ENCODE peak calls at places on chromosome 21, in ten cellular contexts. R is HFF-Myc; M is HTR-8/SVneo; Y is colonic mucosa; Q is COR-L47; W is aorta; C is LoVo; P is effector memory CD4-positive, alpha-beta T cell; A is Daoy; E is mesothelial cell of epicardium. X is an unnamed sample.

GRCh38 chr21:46221664-46222435 is 6.7 kb downstream of the LSS start:
- DNase-seq in P (no peak), E (no peak), M (no peak), W (no peak), C (no peak), Y (no peak), Q (no peak), A (no peak), R (no peak), X (peak; percentile 7)

GRCh38 chr21:35940074-35940927 is 120.0 kb downstream of the SETD4 start:
- DNase-seq in W (peak; percentile 59), M (peak; percentile 48), R (no peak), E (no peak), Y (peak; percentile 29), A (peak; percentile 78), Q (peak; percentile 70), C (peak; percentile 65), P (no peak), X (peak; percentile 72)

GRCh38 chr21:45072963-45073300 is 1.4 kb upstream of the ADARB1 start:
- DNase-seq in A (no peak), M (no peak), E (no peak), Q (no peak), C (no peak), W (peak; percentile 41), P (no peak), Y (no peak), R (no peak), X (no peak)

GRCh38 chr21:46027855-46028493 is 46.4 kb downstream of the COL6A1 start:
- DNase-seq in Y (no peak), W (no peak), M (no peak), R (no peak), A (no peak), P (no peak), Q (no peak), C (no peak), E (no peak), X (peak; percentile 59)

GRCh38 chr21:41750532-41751151 is 16.2 kb downstream of the RIPK4 start:
- DNase-seq in R (no peak), A (peak; percentile 90), C (no peak), P (no peak), W (peak; percentile 42), Q (no peak), Y (no peak), E (no peak), M (no peak), X (no peak)

GRCh38 chr21:34197561-34197960 is 124.2 kb downstream of the MRPS6 start:
- DNase-seq in P (no peak), M (no peak), C (no peak), Q (no peak), E (no peak), A (no peak), R (no peak), Y (no peak), W (no peak), X (no peak)

GRCh38 chr21:26715878-26716506 is 129.2 kb downstream of the ADAMTS1 start:
- DNase-seq in M (peak; percentile 65), C (peak; percentile 18), E (peak; percentile 52), R (peak; percentile 16), Y (peak; percentile 41), P (no peak), Q (peak; percentile 51), A (peak; percentile 32), W (no peak), X (peak; percentile 76)

GRCh38 chr21:38769253-38769780 is 36.4 kb upstream of the ETS2 start:
- DNase-seq in C (no peak), W (peak; percentile 65), A (peak; percentile 79), Y (no peak), M (no peak), P (no peak), R (no peak), Q (no peak), E (no peak), X (no peak)

GRCh38 chr21:44331209-44331608 is 8.0 kb downstream of the CFAP410 start:
- DNase-seq in E (no peak), R (no peak), P (no peak), W (no peak), A (no peak), C (no peak), Y (no peak), M (no peak), Q (no peak), X (no peak)

GRCh38 chr21:44558695-44559094 is at the start of gene KRTAP10-3:
- DNase-seq in A (no peak), Q (no peak), C (no peak), E (no peak), R (no peak), Y (no peak), M (no peak), P (no peak), W (no peak), X (no peak)

GRCh38 chr21:35281946-35282345 is 232.8 kb upstream of the RUNX1 start:
- DNase-seq in A (no peak), M (no peak), P (no peak), Y (no peak), E (no peak), W (no peak), R (no peak), C (no peak), Q (no peak), X (no peak)